ENCODE peak calls at places on chromosomes 1 and 21, in five cellular contexts. X is endothelial cell, N is hepatocyte, V is mucosa of descending colon, A is BJ. T is an unnamed sample.

GRCh38 chr1:228862542-228863505 is 127.5 kb downstream of the RHOU start:
- DNase-seq in X (no peak), N (no peak), V (no peak), A (no peak), T (no peak)

GRCh38 chr21:30340714-30341573 is 3.5 kb upstream of the KRTAP27-1 start:
- DNase-seq in X (peak; percentile 48), N (peak; percentile 56), V (no peak), A (no peak), T (no peak)

GRCh38 chr1:4494558-4494957 is 159.9 kb upstream of the AJAP1 start:
- DNase-seq in X (no peak), N (no peak), V (no peak), A (no peak), T (no peak)

GRCh38 chr1:79695133-79695532 is 688.6 kb upstream of the ADGRL4 start:
- DNase-seq in X (no peak), N (no peak), V (no peak), A (no peak), T (no peak)

GRCh38 chr1:149936076-149936991 is at the start of gene MTMR11:
- DNase-seq in X (no peak), N (peak; percentile 73), V (peak; percentile 67), A (no peak), T (no peak)

GRCh38 chr1:16378443-16378842 is 11.4 kb downstream of the SZRD1 start:
- DNase-seq in X (no peak), N (no peak), V (no peak), A (no peak), T (no peak)

GRCh38 chr1:86339421-86339820 is 56.7 kb downstream of the ODF2L start:
- DNase-seq in X (no peak), N (no peak), V (no peak), A (no peak), T (no peak)

GRCh38 chr21:42377211-42377950 is 11.0 kb upstream of the TFF1 start:
- DNase-seq in X (no peak), N (no peak), V (peak; percentile 24), A (no peak), T (peak; percentile 47)

GRCh38 chr1:7717769-7718368 is 53.2 kb upstream of the VAMP3 start:
- DNase-seq in X (no peak), N (no peak), V (no peak), A (no peak), T (no peak)

GRCh38 chr1:21277178-21277577 is 13.1 kb downstream of the ECE1 start:
- DNase-seq in X (no peak), N (no peak), V (no peak), A (no peak), T (no peak)

GRCh38 chr1:147892731-147893214 is 9.8 kb upstream of the GJA8 start:
- DNase-seq in X (peak; percentile 26), N (peak; percentile 68), V (no peak), A (no peak), T (no peak)

GRCh38 chr1:47709302-47710074 is 271.6 kb downstream of the FOXD2 start:
- DNase-seq in X (peak; percentile 42), N (peak; percentile 67), V (peak; percentile 77), A (no peak), T (no peak)
- TF ChIP-seq CTCF in X (peak; percentile 46), N (peak; percentile 41), V (no peak), A (peak; percentile 46), T (no peak)

GRCh38 chr1:187037973-187038553 is 209.3 kb downstream of the PLA2G4A start:
- DNase-seq in X (no peak), N (no peak), V (no peak), A (no peak), T (no peak)
- TF ChIP-seq CTCF in X (no peak), N (no peak), V (no peak), A (no peak), T (no peak)

GRCh38 chr1:106798991-106799390 is 257.5 kb upstream of the PRMT6 start:
- DNase-seq in X (no peak), N (peak; percentile 8), V (no peak), A (no peak), T (no peak)
- TF ChIP-seq CTCF in X (no peak), N (no peak), V (no peak), A (no peak), T (no peak)

DNA sequence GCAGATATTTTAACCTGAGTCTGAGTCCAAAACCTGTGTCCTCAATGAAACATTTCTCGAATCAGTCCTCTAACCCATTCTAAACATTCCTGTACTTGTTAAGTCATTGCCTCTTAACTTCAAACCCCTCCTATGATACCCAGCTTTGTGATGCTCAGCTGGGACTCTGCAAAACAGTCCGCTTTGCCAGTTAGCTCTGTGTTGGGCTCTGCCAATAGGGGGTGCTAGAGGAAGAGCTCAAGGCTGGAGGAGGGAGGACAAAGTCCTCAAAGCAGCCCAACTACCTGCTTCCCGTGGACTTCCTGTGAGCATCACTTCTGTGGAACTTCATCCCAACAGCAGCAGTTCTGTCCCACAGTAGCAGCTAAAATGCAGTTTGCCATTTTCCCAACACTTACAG is 38.1 kb upstream of the SYT14 start:
- DNase-seq in X (peak; percentile 21), N (no peak), V (no peak), A (no peak), T (no peak)
- TF ChIP-seq CTCF in X (peak; percentile 44), N (peak; percentile 7), V (no peak), A (peak; percentile 35), T (no peak)

GRCh38 chr1:212457740-212458338 is 25.1 kb downstream of the NENF start:
- DNase-seq in X (peak; percentile 77), N (peak; percentile 60), V (peak; percentile 46), A (no peak), T (peak; percentile 47)
- TF ChIP-seq CTCF in X (peak; percentile 72), N (peak; percentile 42), V (peak; percentile 40), A (peak; percentile 55), T (peak; percentile 31)

GRCh38 chr1:64933296-64934070 is 32.9 kb downstream of the JAK1 start:
- DNase-seq in X (no peak), N (no peak), V (no peak), A (peak; percentile 97), T (no peak)
- TF ChIP-seq CTCF in X (no peak), N (no peak), V (no peak), A (no peak), T (no peak)

GRCh38 chr1:157969693-157970485 is 23.6 kb upstream of the KIRREL1 start:
- DNase-seq in X (peak; percentile 72), N (peak; percentile 68), V (no peak), A (peak; percentile 55), T (no peak)
- TF ChIP-seq CTCF in X (peak; percentile 74), N (peak; percentile 66), V (peak; percentile 49), A (peak; percentile 93), T (peak; percentile 54)